ENCODE peak calls at places on chromosomes 3 and 15, in six cellular contexts. C is brain microvascular endothelial cell; D is nephron progenitor cell; K is CD8-positive, alpha-beta T cell; T is HCT116; A is AG04450. U is an unnamed sample.

GRCh38 chr3:72177075-72178050 is 392.4 kb upstream of the PROK2 start:
- DNase-seq in C (peak), D (peak), K (no peak), T (no peak), A (no peak), U (no peak)

GRCh38 chr3:48186993-48187578 is 1.1 kb downstream of the CDC25A start:
- DNase-seq in C (peak), D (no peak), K (no peak), T (no peak), A (no peak), U (no peak)

GRCh38 chr3:47365213-47366153 is 15.3 kb upstream of the PTPN23 start:
- DNase-seq in C (peak), D (no peak), K (no peak), T (no peak), A (peak), U (peak)

GRCh38 chr3:58570851-58571250 is 6.3 kb downstream of the FAM107A start:
- DNase-seq in C (no peak), D (no peak), K (no peak), T (no peak), A (no peak), U (no peak)

GRCh38 chr15:42457445-42458442 is 33.2 kb downstream of the ZNF106 start:
- DNase-seq in C (peak), D (peak), K (no peak), T (no peak), A (peak), U (peak)

GRCh38 chr3:55692295-55692957 is 205.3 kb upstream of the WNT5A start:
- DNase-seq in C (no peak), D (no peak), K (no peak), T (no peak), A (no peak), U (no peak)

GRCh38 chr15:61393524-61393923 is 164.4 kb upstream of the RORA start:
- DNase-seq in C (no peak), D (no peak), K (no peak), T (no peak), A (no peak), U (no peak)

GRCh38 chr3:105448338-105448982 is 81.8 kb downstream of the ALCAM start:
- DNase-seq in C (peak), D (no peak), K (no peak), T (no peak), A (no peak), U (no peak)

GRCh38 chr15:90646662-90647305 is 70.4 kb upstream of the BLM start:
- DNase-seq in C (no peak), D (no peak), K (no peak), T (no peak), A (no peak), U (no peak)

GRCh38 chr15:100926971-100927756 is 8.0 kb downstream of the LRRK1 start:
- DNase-seq in C (no peak), D (no peak), K (no peak), T (no peak), A (no peak), U (no peak)

GRCh38 chr3:19105826-19106225 is 42.5 kb upstream of the KCNH8 start:
- DNase-seq in C (no peak), D (no peak), K (no peak), T (no peak), A (no peak), U (no peak)

GRCh38 chr3:188749010-188749617 is 422.7 kb upstream of the TPRG1 start:
- DNase-seq in C (no peak), D (peak), K (peak), T (peak), A (no peak), U (no peak)
- TF ChIP-seq CTCF in C (peak), D (peak), K (peak), T (peak), A (peak), U (peak)

GRCh38 chr15:40348471-40348864 is 2.4 kb upstream of the PHGR1 start:
- DNase-seq in C (no peak), D (no peak), K (no peak), T (no peak), A (no peak), U (no peak)
- TF ChIP-seq CTCF in C (no peak), D (no peak), K (no peak), T (no peak), A (no peak), U (no peak)

DNA sequence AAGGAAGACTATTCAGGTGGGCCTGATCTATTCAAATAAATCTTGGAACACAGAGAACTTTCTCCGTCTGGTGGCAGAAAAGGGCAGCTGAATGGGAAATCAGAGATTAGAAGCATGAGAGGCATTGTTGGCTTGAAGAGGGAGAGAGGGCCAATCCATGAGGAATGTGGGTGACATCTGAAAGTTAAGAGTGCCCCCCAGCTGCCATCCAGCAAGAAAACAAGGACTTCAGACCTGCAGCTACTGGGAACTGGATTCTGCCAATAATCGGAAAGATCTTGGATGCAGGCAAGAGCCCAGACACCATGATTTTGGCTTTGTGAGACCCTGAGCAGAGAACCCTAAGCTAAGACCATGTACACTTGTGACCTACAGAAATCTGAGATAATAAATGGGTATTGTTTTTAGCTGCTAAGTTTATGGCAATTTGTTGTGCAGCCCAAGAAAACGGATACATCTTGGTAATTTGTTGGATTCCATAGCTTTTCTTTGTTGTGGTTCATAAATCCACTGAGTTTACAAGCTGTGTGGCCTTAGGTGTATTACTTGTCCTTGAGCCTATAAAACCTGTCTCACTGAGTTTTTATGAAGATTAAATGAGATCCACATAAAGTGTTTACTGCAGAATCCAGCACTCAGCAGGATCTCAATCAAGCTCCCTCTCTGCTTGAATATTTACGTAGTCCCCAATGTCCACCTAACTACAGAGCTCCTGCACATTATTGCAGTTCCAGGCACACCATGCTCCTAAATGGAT is 82.1 kb upstream of the PRTG start:
- DNase-seq in C (no peak), D (no peak), K (no peak), T (no peak), A (no peak), U (no peak)
- TF ChIP-seq CTCF in C (no peak), D (no peak), K (no peak), T (no peak), A (no peak), U (no peak)

GRCh38 chr3:25576836-25577454 is 87.8 kb downstream of the TOP2B start:
- DNase-seq in C (no peak), D (no peak), K (no peak), T (no peak), A (no peak), U (no peak)
- TF ChIP-seq CTCF in C (peak), D (no peak), K (no peak), T (no peak), A (no peak), U (no peak)

GRCh38 chr3:170038434-170039110 is 777 bp downstream of the GPR160 start:
- DNase-seq in C (no peak), D (peak), K (no peak), T (no peak), A (no peak), U (no peak)
- TF ChIP-seq CTCF in C (peak), D (no peak), K (no peak), T (no peak), A (no peak), U (no peak)

U was measured in BJ.